ENCODE peak calls at places on chromosomes 5 and 9, in ten cellular contexts. K, L, G, I, R, X, U, E, P and V are unnamed samples.

GRCh38 chr5:90741022-90741564 is 182.5 kb downstream of the ADGRV1 start:
- DNase-seq in K (no peak), L (no peak), G (no peak), I (no peak), R (no peak), X (no peak), U (no peak), E (no peak), P (no peak), V (no peak)

GRCh38 chr9:115411993-115412452 is 294.1 kb upstream of the TNC start:
- DNase-seq in K (no peak), L (no peak), G (peak), I (no peak), R (no peak), X (no peak), U (no peak), E (peak), P (no peak), V (no peak)

GRCh38 chr9:76560481-76560891 is 101.5 kb downstream of the GCNT1 start:
- DNase-seq in K (no peak), L (no peak), G (peak), I (no peak), R (peak), X (peak), U (no peak), E (no peak), P (no peak), V (no peak)

GRCh38 chr5:125550237-125550636 is 803.8 kb upstream of the ZNF608 start:
- DNase-seq in K (no peak), L (no peak), G (peak), I (no peak), R (no peak), X (peak), U (no peak), E (no peak), P (no peak), V (no peak)

GRCh38 chr5:136030252-136030651 is 1.5 kb downstream of the TGFBI start:
- DNase-seq in K (no peak), L (no peak), G (no peak), I (no peak), R (no peak), X (no peak), U (no peak), E (no peak), P (no peak), V (no peak)

GRCh38 chr9:77864096-77864889 is 167.3 kb downstream of the GNAQ start:
- DNase-seq in K (peak), L (no peak), G (peak), I (no peak), R (no peak), X (peak), U (no peak), E (no peak), P (no peak), V (no peak)

GRCh38 chr5:6543346-6543730 is 89.5 kb downstream of the NSUN2 start:
- DNase-seq in K (no peak), L (no peak), G (no peak), I (no peak), R (no peak), X (no peak), U (no peak), E (no peak), P (no peak), V (no peak)

GRCh38 chr5:148336704-148337435 is 1.5 kb downstream of the SPINK9 start:
- DNase-seq in K (peak), L (no peak), G (no peak), I (no peak), R (no peak), X (no peak), U (no peak), E (no peak), P (no peak), V (no peak)

GRCh38 chr9:113976915-113977314 is 100.8 kb downstream of the ZNF618 start:
- DNase-seq in K (no peak), L (no peak), G (no peak), I (no peak), R (no peak), X (no peak), U (no peak), E (no peak), P (no peak), V (no peak)

GRCh38 chr5:103829585-103829984 is 267.0 kb upstream of the NUDT12 start:
- DNase-seq in K (no peak), L (no peak), G (no peak), I (no peak), R (no peak), X (no peak), U (no peak), E (no peak), P (peak), V (no peak)

GRCh38 chr5:180339583-180340183 is 13.5 kb downstream of the GFPT2 start:
- DNase-seq in K (no peak), L (no peak), G (peak), I (no peak), R (no peak), X (peak), U (no peak), E (no peak), P (no peak), V (no peak)

DNA sequence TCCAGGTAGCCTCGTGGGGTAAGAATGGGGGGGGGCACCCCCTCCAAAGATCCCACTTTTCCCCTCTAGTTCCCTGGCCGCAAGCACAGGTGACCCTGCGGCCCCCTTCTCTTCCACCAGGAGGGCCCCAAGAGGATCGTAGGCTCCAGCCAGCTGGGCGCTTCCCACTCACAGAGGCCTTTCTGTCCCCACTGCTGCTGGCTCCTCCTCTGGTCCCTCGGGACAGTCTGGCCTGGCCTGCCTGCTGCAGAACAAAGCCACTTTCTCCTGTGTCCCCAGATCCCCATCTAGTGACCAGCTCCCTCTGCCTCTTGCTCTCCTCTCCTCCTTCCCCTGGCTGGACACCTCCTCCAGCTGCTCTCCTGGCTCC is 534 bp upstream of the SAPCD2 start:
- DNase-seq in K (peak), L (no peak), G (no peak), I (no peak), R (no peak), X (no peak), U (peak), E (no peak), P (no peak), V (no peak)
- H3K4me3 ChIP-seq in K (peak), L (peak), G (peak), I (peak), R (no peak), X (peak), U (peak), E (peak), P (peak), V (peak)

DNA sequence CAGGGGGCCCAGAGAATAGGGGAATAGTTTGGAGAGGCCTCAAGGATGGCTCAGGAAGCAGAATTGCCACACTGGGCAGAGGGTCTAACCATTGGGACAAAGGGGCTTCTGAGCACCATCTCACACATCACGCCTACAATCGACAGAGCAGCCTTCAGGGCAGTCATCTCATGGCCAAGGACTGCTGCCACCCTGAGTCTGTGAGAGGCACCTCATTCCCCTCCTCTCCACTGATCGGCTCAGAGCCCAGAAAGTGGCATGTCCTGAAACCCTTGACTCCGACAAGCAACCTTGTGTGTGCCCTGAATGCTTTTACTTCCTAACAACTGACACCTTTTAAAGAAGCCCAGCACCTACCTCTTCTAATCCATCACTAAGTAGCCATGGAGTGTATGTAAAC is 128.9 kb upstream of the PTPN3 start:
- DNase-seq in K (no peak), L (no peak), G (no peak), I (no peak), R (no peak), X (no peak), U (peak), E (no peak), P (peak), V (no peak)
- TF ChIP-seq CTCF in K (no peak), L (no peak), G (no peak), I (no peak), R (no peak), X (no peak), U (no peak), E (no peak), P (peak), V (no peak)

DNA sequence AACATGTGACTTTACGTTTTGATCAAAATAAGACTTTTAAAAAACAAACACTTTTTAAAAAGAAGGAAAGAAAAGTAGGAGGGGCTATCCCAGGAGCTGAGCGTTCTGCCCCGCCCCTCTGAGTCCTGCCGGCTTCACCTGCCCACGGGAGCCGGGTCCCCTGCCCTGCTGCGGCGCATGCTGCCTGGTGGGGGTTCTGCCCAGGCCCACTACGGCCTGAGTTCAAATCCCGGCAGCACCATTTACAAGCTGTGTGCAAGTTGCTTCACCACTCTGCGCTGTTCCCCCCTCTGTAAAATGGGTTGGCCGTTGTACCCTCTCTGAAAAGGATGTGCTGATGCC is 31.1 kb downstream of the GSN start:
- DNase-seq in K (no peak), L (no peak), G (no peak), I (no peak), R (no peak), X (no peak), U (peak), E (no peak), P (peak), V (no peak)
- H3K4me3 ChIP-seq in K (no peak), L (peak), G (peak), I (peak), R (peak), X (peak), U (peak), E (peak), P (peak), V (peak)

GRCh38 chr9:134059661-134060395 is 8.0 kb downstream of the BRD3 start:
- DNase-seq in K (peak), L (no peak), G (no peak), I (peak), R (peak), X (no peak), U (no peak), E (no peak), P (no peak), V (no peak)
- TF ChIP-seq CTCF in K (peak), L (no peak), G (no peak), I (no peak), R (no peak), X (no peak), U (no peak), E (no peak), P (no peak), V (no peak)

DNA sequence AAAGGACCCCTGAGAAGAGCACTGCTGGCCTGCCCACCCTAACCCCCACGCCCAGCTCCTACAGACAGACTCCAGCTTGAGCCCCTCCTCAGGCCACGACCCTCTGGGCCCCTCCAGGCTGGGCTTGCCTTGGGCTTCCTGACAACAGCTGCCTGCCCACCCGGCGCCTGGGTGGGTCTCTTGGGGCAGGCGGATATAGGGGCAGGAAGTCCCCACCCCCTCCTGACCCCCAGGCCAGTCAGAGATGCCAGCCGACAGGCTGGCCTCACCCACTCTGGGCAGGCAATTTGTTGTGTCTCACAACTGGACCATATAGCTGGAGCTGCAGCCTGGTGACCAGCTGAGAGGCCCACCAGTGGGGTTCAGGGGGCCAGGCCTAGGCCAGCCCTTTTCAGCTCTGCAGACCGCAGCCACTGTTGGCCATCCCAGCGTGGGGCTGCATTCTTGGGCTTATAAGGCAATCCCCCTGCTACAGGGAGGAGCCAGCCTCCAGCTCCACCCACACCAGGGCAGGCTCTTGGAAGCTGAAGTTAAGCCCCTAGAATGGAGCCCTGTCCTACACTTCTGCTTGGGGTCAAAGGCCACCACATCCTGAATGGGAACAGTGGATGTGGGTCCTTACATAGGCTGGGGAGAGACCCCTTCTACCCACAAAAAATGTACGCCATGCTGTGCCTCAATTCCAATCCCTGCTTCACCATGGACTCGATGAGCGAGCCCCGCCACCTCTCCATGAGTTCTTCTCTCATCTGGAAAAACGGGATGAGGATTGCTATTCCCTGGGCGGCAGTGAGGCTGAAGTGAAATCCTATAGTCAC is 2.0 kb downstream of the PDLIM7 start:
- DNase-seq in K (peak), L (no peak), G (peak), I (peak), R (peak), X (peak), U (peak), E (no peak), P (peak), V (no peak)
- H3K4me3 ChIP-seq in K (peak), L (peak), G (peak), I (peak), R (no peak), X (peak), U (peak), E (peak), P (peak), V (peak)

DNA sequence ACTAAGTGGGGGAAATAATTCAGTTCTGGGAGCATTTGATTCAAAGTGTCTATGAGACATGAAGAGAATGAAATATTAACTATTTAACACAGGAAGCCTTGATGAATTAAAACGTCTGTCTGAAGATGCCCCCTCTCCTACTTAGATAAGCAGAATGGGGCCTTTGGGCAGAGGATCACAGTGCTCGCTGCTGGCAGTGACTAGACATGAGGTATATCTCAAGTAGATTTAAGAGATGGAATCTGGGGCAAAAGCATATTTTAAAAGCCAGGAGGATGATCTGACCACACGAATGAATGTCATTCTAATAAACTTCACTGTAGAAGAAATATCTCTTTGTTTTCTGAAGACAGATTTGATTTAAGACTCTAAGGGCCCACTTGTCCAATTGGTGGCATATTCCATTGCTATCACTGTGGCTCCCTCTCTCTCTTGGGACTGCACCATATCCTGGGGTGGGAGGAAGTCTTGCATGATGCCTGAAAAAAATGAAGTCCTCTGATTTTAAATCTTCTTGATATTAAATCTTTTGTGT is 254.0 kb downstream of the MAN2A1 start:
- DNase-seq in K (no peak), L (no peak), G (no peak), I (no peak), R (no peak), X (no peak), U (no peak), E (no peak), P (no peak), V (no peak)
- TF ChIP-seq CTCF in K (no peak), L (no peak), G (no peak), I (no peak), R (no peak), X (no peak), U (no peak), E (no peak), P (no peak), V (no peak)

DNA sequence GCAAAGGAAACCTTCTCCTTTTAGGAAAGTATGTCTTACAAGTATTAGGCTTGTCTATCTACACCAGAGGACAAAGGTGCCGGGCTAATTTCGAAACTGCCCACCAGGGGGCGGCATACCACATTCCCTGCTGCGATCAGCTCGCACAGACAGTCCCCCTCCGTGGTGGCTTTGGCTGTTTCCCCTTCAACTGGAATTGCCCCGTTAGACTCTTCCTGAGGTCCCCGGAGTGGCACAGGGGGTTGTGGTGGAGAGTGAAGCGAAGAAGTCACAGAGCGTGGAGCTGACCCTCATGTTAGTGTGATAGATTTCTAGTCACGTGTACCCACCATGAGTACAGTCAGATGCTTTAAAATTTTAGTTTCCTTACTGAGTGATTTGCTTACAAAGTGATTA is 17.5 kb downstream of the PTTG1 start:
- DNase-seq in K (peak), L (peak), G (peak), I (peak), R (peak), X (peak), U (peak), E (no peak), P (peak), V (no peak)
- H3K4me3 ChIP-seq in K (peak), L (peak), G (peak), I (peak), R (no peak), X (peak), U (peak), E (peak), P (peak), V (peak)

GRCh38 chr5:67310740-67311139 is 114.1 kb upstream of the CD180 start:
- DNase-seq in K (no peak), L (no peak), G (no peak), I (no peak), R (no peak), X (no peak), U (no peak), E (no peak), P (no peak), V (no peak)

GRCh38 chr5:67311208-67311607 is 114.6 kb upstream of the CD180 start:
- DNase-seq in K (no peak), L (no peak), G (no peak), I (no peak), R (no peak), X (no peak), U (no peak), E (no peak), P (no peak), V (no peak)

GRCh38 chr5:67318746-67319145 is 122.1 kb upstream of the CD180 start:
- DNase-seq in K (no peak), L (no peak), G (no peak), I (no peak), R (no peak), X (no peak), U (no peak), E (no peak), P (no peak), V (no peak)

GRCh38 chr5:67315802-67316103 is 119.2 kb upstream of the CD180 start:
- DNase-seq in K (no peak), L (no peak), G (no peak), I (no peak), R (no peak), X (no peak), U (no peak), E (no peak), P (no peak), V (no peak)

DNA sequence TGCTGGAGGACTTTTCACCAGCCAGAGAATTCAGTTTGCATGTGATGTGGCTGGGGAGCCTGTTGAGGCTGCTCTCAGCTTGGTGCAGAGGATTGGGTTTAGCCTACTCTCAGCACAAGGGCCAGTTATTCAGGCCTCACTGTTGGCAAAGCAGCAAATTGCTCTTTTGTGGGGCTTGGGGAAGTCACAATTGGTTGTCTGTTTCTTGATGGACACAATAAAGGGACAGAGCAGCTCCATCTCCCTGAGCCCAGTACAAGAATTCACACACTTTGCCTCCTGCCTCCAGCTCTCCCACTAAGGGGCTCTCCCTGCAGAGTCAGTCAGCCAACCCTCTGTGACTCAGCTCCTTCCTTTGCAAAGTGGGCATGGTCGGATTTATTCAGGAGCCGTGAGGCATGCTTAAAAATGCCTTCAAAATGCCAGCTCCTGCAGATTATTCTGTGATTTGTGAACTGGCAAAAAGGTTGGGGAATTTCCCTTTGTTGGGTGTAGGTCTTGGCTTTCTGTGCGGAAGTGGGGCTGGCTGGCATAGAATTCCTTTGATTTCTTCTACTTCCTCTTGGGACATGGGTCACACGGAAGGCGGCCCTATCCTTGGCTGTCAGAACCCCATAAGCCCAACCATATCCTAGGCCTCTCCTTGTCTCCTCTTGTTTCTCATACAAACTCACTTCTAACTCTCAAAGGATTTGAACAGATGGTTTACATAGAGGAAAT is 118.6 kb upstream of the CD180 start:
- DNase-seq in K (no peak), L (no peak), G (peak), I (no peak), R (no peak), X (peak), U (no peak), E (no peak), P (no peak), V (peak)
- TF ChIP-seq CTCF in K (no peak), L (no peak), G (no peak), I (no peak), R (no peak), X (no peak), U (no peak), E (no peak), P (peak), V (peak)

DNA sequence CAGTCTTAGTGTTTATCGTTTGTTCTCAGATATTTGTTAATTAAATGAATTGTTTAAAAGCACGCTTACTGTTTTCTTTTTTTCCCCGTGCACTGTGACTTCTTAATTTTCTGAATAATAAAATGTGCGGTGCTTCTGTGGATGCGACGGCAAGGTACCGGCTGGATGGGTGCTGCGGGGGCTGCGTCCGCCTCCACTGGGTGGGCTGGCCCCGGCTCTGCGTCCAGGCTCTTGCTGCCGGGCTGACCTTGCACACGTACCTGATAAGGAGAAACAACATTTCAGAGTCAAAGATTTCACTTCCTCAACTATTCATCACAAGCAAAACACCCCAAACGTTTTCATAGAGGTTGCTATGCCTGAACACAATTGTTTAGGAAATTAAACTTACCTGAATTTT is 404.0 kb upstream of the IRX1 start:
- DNase-seq in K (no peak), L (no peak), G (no peak), I (no peak), R (no peak), X (no peak), U (no peak), E (no peak), P (no peak), V (no peak)
- H3K4me3 ChIP-seq in K (no peak), L (no peak), G (no peak), I (no peak), R (no peak), X (no peak), U (no peak), E (no peak), P (no peak), V (no peak)

GRCh38 chr5:57085306-57086081 is 88.4 kb upstream of the GPBP1 start:
- DNase-seq in K (no peak), L (no peak), G (no peak), I (no peak), R (no peak), X (no peak), U (no peak), E (no peak), P (no peak), V (no peak)

GRCh38 chr5:57082441-57083067 is 91.3 kb upstream of the GPBP1 start:
- DNase-seq in K (peak), L (no peak), G (no peak), I (no peak), R (no peak), X (peak), U (no peak), E (no peak), P (peak), V (no peak)
- TF ChIP-seq CTCF in K (peak), L (no peak), G (peak), I (no peak), R (peak), X (peak), U (no peak), E (peak), P (peak), V (peak)